ENCODE peak calls at places on chromosomes 2 and 18, in seven cellular contexts. B, D, M, T, W, V and P are unnamed samples. For H3K9me3, the result is how much of the 10 kb centered on the place peaks cover.

GRCh38 chr18:47574966-47575365 is 323.5 kb upstream of the SKOR2 start:
- DNase-seq in B (no peak), D (no peak), M (no peak), T (no peak), W (no peak), V (no peak), P (no peak)

GRCh38 chr2:175080479-175080878 is 75.3 kb upstream of the CHN1 start:
- DNase-seq in B (no peak), D (no peak), M (peak), T (no peak), W (no peak), V (no peak), P (peak)

GRCh38 chr2:54120950-54121349 is 5.5 kb downstream of the ACYP2 start:
- DNase-seq in B (no peak), D (no peak), M (no peak), T (no peak), W (no peak), V (no peak), P (no peak)

GRCh38 chr2:219998099-219998498 is 370.7 kb downstream of the SLC4A3 start:
- DNase-seq in B (no peak), D (no peak), M (peak), T (no peak), W (no peak), V (no peak), P (no peak)

GRCh38 chr2:144111443-144111842 is 408.5 kb downstream of the ZEB2 start:
- DNase-seq in B (no peak), D (no peak), M (no peak), T (no peak), W (no peak), V (peak), P (no peak)

GRCh38 chr18:57727952-57728807 is 74.9 kb downstream of the ATP8B1 start:
- DNase-seq in B (no peak), D (no peak), M (no peak), T (no peak), W (no peak), V (peak), P (no peak)

GRCh38 chr2:207337234-207338219 is 171.8 kb upstream of the KLF7 start:
- DNase-seq in B (no peak), D (no peak), M (no peak), T (no peak), W (no peak), V (peak), P (no peak)

GRCh38 chr18:7921938-7922587 is 354.9 kb downstream of the PTPRM start:
- DNase-seq in B (no peak), D (no peak), M (no peak), T (no peak), W (no peak), V (peak), P (peak)

GRCh38 chr2:100106460-100106859 is 35.9 kb downstream of the AFF3 start:
- DNase-seq in B (no peak), D (no peak), M (no peak), T (no peak), W (no peak), V (no peak), P (no peak)

GRCh38 chr2:138948070-138948539 is 167.9 kb upstream of the NXPH2 start:
- DNase-seq in B (peak), D (no peak), M (peak), T (no peak), W (no peak), V (peak), P (peak)

GRCh38 chr2:238994876-238995275 is 147.0 kb downstream of the TWIST2 start:
- DNase-seq in B (no peak), D (no peak), M (no peak), T (no peak), W (no peak), V (no peak), P (no peak)

GRCh38 chr2:10161206-10161931 is 38.8 kb downstream of the RRM2 start:
- DNase-seq in B (no peak), D (no peak), M (no peak), T (no peak), W (peak), V (peak), P (no peak)

GRCh38 chr2:204892506-204893255 is 347.4 kb downstream of the PARD3B start:
- DNase-seq in B (no peak), D (no peak), M (no peak), T (no peak), W (no peak), V (peak), P (no peak)

GRCh38 chr2:23988371-23988770 is 21.5 kb upstream of the MFSD2B start:
- DNase-seq in B (no peak), D (no peak), M (no peak), T (no peak), W (no peak), V (no peak), P (peak)

GRCh38 chr2:35989523-35989922 is 366.1 kb upstream of the CRIM1 start:
- DNase-seq in B (no peak), D (no peak), M (no peak), T (no peak), W (no peak), V (no peak), P (no peak)

GRCh38 chr2:84816426-84817026 is 64.4 kb downstream of the TRABD2A start:
- DNase-seq in B (no peak), D (no peak), M (no peak), T (no peak), W (no peak), V (no peak), P (no peak)

GRCh38 chr18:45449761-45450227 is 165.5 kb upstream of the SLC14A2 start:
- DNase-seq in B (no peak), D (peak), M (no peak), T (no peak), W (peak), V (peak), P (no peak)

GRCh38 chr2:156800781-156801366 is 364.7 kb downstream of the GPD2 start:
- DNase-seq in B (no peak), D (no peak), M (no peak), T (no peak), W (no peak), V (no peak), P (no peak)

DNA sequence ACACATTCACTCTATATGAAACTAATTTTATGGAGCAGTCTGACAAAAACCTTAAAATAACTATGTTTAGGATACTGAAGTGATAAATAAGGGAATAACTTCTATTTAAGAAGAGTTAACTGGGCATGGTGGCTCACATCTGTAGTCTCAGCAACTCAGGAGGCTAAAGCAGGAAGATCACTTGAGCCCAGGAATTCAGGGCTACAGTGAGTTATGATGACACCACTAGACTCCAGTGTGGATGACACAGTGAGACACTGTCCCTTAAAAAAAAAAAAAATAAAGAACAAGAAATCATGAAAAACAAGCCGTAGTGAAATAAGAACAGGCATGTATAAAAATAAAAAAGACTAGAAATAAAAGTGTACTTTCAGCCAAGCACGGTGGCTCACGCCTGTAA is 82.0 kb downstream of the THADA start:
- DNase-seq in B (no peak), D (no peak), M (no peak), T (no peak), W (no peak), V (no peak), P (no peak)
- H3K27ac ChIP-seq in B (no peak), D (no peak), M (no peak), T (peak), W (peak), V (no peak), P (no peak)

DNA sequence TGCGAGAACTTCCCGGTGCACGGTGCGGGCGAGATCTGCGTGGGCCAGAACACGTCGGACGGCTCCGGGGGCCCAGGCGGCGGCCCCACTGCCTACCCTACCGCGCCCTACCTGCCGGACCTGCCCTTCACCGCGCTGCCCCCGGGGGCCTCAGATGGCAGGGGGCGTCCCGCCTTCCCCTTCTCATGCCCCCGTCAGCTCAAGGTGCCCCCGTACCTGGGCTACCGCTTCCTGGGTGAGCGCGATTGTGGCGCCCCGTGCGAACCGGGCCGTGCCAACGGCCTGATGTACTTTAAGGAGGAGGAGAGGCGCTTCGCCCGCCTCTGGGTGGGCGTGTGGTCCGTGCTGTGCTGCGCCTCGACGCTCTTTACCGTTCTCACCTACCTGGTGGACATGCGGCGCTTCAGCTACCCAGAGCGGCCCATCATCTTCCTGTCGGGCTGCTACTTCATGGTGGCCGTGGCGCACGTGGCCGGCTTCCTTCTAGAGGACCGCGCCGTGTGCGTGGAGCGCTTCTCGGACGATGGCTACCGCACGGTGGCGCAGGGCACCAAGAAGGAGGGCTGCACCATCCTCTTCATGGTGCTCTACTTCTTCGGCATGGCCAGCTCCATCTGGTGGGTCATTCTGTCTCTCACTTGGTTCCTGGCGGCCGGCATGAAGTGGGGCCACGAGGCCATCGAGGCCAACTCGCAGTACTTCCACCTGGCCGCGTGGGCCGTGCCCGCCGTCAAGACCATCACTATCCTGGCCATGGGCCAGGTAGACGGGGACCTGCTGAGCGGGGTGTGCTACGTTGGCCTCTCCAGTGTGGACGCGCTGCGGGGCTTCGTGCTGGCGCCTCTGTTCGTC is 1.7 kb downstream of the FZD7 start:
- DNase-seq in B (no peak), D (peak), M (no peak), T (no peak), W (peak), V (peak), P (no peak)
- H3K4me3 ChIP-seq in B (peak), D (peak), M (peak), T (peak), W (peak), V (peak), P (peak)

DNA sequence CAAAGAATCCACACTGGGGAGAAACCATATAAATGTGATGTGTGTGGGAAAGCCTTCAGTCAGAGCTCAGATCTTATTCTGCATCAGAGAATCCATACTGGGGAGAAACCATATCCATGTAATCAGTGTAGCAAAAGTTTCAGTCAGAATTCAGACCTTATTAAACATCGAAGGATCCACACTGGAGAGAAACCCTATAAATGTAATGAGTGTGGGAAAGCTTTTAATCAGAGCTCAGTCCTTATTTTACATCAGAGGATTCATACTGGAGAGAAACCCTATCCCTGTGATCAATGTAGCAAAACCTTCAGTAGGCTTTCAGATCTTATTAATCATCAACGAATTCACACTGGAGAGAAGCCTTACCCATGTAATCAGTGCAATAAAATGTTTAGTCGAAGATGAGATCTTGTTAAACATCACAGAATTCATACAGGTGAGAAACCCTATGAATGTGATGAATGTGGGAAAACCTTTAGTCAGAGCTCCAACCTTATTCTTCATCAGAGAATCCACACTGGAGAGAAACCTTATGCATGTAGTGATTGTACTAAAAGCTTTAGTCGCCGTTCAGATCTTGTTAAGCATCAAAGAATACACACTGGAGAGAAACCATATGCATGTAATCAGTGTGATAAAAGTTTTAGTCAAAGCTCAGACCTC is 16.7 kb upstream of the ZSCAN30 start:
- DNase-seq in B (no peak), D (no peak), M (no peak), T (no peak), W (no peak), V (no peak), P (no peak)
- H3K9me3 ChIP-seq in B (half or more), D (half or more), M (under half), T (half or more), W (half or more), V (half or more), P (under half)

DNA sequence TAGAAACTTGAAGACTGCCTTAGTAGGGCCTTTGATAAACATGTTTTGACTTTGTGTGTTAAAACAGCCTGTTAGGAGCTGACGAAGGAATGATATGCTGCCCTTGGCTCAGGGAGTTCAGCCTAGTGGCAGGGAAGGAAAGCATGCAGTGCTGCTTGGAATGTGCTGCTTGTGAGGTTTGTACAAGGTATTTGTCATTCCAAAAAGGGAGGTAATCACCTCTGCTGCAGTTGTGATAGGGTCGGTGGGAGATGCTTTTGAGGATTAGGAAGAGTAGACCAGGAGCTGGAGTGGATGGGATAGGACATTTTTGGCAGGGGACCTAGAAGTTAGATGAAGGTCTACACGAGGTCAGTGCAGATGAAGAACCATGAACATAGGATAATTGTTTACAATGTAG is 22.1 kb downstream of the PHLPP1 start:
- DNase-seq in B (no peak), D (no peak), M (no peak), T (no peak), W (no peak), V (no peak), P (no peak)
- H3K27ac ChIP-seq in B (no peak), D (no peak), M (no peak), T (no peak), W (no peak), V (no peak), P (no peak)

DNA sequence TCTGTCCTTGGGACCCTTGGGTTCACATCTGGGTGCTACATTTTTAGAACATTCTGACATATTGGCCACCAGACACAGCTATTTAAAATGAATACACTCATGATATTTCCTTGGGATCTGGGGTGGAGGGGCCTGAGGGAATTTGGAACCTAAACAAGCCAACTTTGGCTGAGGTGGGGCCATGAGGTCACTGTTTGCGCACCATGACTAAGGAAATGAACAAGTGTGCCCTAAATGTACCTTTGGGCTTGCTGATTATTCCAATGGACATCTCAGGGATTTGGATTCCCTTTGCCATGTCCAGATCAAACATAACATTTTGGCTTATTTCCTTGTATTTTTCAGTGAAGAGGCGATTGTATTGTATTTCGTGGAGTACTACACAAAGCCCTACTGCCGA is 80.5 kb upstream of the SEC11C start:
- DNase-seq in B (no peak), D (no peak), M (no peak), T (no peak), W (no peak), V (no peak), P (no peak)
- H3K4me3 ChIP-seq in B (no peak), D (no peak), M (no peak), T (no peak), W (no peak), V (no peak), P (no peak)

GRCh38 chr2:45008296-45009129 is 739 bp downstream of the SIX2 start:
- DNase-seq in B (no peak), D (peak), M (no peak), T (no peak), W (no peak), V (no peak), P (peak)
- H3K9me3 ChIP-seq in B (under half), D (under half), M (under half), T (under half), W (under half), V (under half), P (under half)

DNA sequence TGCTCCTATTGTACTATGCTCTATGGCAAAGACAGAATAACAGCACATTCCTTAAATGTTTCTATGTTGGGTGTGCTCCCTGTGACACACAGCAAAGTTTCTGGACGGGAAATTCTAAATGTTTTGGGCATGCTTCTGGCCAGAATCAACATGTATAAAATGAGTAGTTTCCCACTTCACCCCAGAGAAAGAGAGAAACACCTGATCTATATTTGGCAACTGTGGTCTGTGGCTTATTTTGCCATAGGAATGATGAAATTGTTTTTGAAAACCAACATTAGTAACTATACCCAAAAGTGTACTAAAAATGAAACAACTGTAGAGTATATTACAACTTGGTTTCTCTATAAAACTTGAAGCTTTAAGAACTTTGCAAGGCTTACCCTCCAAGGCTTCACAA is 89.1 kb downstream of the RAD51AP2 start:
- DNase-seq in B (no peak), D (no peak), M (no peak), T (no peak), W (no peak), V (peak), P (no peak)
- H3K27ac ChIP-seq in B (no peak), D (no peak), M (no peak), T (no peak), W (no peak), V (no peak), P (no peak)

DNA sequence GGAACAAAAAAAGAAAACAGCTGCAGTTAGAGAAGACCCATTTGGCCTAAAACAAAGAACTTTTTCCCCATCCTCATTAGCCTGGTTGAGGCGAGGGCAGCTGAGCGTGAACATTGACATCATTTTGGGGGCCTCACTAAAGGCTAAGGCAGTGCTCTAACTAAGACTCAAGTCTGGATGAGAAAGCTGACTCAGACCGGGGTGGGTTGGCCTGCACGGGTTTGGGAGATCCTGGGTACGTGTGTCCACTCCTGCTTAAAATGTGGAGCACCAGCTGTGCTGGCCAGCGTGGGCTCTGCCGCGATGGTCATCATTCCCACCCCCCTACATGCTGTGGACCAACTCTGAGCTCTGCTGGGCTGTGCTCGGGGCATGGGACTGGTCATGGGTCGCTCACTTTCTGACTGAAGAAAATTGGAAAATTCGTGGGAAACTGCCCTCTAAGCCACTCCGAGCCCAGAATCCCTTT is 86.0 kb upstream of the TMEM247 start:
- DNase-seq in B (no peak), D (no peak), M (no peak), T (no peak), W (no peak), V (no peak), P (peak)
- H3K4me3 ChIP-seq in B (no peak), D (no peak), M (no peak), T (no peak), W (no peak), V (no peak), P (peak)

GRCh38 chr2:69615969-69616368 is 27.6 kb downstream of the AAK1 start:
- DNase-seq in B (no peak), D (no peak), M (no peak), T (no peak), W (no peak), V (no peak), P (no peak)

GRCh38 chr2:69616755-69617154 is 26.8 kb downstream of the AAK1 start:
- DNase-seq in B (no peak), D (no peak), M (no peak), T (no peak), W (no peak), V (peak), P (no peak)

GRCh38 chr2:69612197-69612596 is 31.3 kb downstream of the AAK1 start:
- DNase-seq in B (no peak), D (no peak), M (no peak), T (no peak), W (no peak), V (no peak), P (no peak)

GRCh38 chr2:69615078-69615630 is 28.4 kb downstream of the AAK1 start:
- DNase-seq in B (no peak), D (no peak), M (no peak), T (no peak), W (no peak), V (peak), P (no peak)

DNA sequence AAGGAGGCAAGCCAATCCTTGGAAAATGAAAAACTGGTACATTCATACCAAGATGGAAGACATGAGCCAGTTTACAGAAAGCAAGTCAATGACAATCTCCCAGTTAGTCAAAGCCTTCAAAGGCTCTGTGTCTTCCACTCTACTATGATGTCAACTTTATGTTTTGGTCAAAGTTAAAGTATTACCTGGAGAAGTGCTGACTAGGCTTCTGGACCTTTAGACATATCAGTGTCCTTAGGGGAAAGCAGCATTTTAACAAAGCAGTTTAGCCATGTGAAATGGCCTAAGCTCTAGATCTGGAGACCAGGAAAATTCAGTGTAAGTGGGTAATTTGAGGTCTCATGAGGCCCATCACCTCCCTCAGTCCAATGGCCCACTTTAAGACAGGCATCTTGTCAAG is 30.8 kb downstream of the AAK1 start:
- DNase-seq in B (no peak), D (no peak), M (no peak), T (no peak), W (no peak), V (no peak), P (no peak)
- H3K9me3 ChIP-seq in B (under half), D (under half), M (under half), T (under half), W (under half), V (under half), P (under half)